ENCODE peak calls at places on chromosome 20, in six cellular contexts. Y is transverse colon, U is T follicular helper cell, J is NT2/D1, D is retina, X is fibroblast of lung. L is an unnamed sample.

GRCh38 chr20:10611357-10611756 is 62.4 kb downstream of the JAG1 start:
- DNase-seq in Y (peak), U (no peak), J (no peak), D (no peak), X (peak), L (peak)

GRCh38 chr20:47501117-47501482 is 587 bp upstream of the NCOA3 start:
- DNase-seq in Y (no peak), U (no peak), J (no peak), D (no peak), X (peak), L (no peak)

GRCh38 chr20:52667358-52667757 is 304.8 kb upstream of the TSHZ2 start:
- DNase-seq in Y (no peak), U (no peak), J (no peak), D (no peak), X (no peak), L (no peak)

GRCh38 chr20:35828434-35828833 is 56.6 kb downstream of the PHF20 start:
- DNase-seq in Y (peak), U (no peak), J (no peak), D (no peak), X (no peak), L (no peak)

GRCh38 chr20:63309261-63310071 is 16.5 kb downstream of the COL20A1 start:
- DNase-seq in Y (peak), U (no peak), J (peak), D (peak), X (peak), L (peak)

GRCh38 chr20:49585585-49586245 is 17.8 kb upstream of the PTGIS start:
- DNase-seq in Y (no peak), U (no peak), J (no peak), D (no peak), X (no peak), L (no peak)

GRCh38 chr20:36314734-36315544 is 8.8 kb downstream of the DLGAP4 start:
- DNase-seq in Y (no peak), U (no peak), J (no peak), D (no peak), X (no peak), L (peak)

GRCh38 chr20:46355778-46356177 is 47.5 kb upstream of the CDH22 start:
- DNase-seq in Y (no peak), U (no peak), J (no peak), D (no peak), X (no peak), L (no peak)

GRCh38 chr20:45538209-45538798 is 978 bp downstream of the WFDC6 start:
- DNase-seq in Y (no peak), U (no peak), J (peak), D (no peak), X (no peak), L (no peak)

GRCh38 chr20:1687053-1687452 is 29.5 kb upstream of the SIRPG start:
- DNase-seq in Y (no peak), U (no peak), J (no peak), D (no peak), X (no peak), L (no peak)